ENCODE peak calls at places on chromosomes 4 and X, in eight cellular contexts. K is upper lobe of left lung, W is suprapubic skin, D is H1, C is stomach, J is GM12878, X is tibial nerve, T is K562. U is an unnamed sample.

GRCh38 chr4:126915999-126916625 is 716.6 kb upstream of the INTU start:
- DNase-seq in K (no peak), W (no peak), D (no peak), C (no peak), J (no peak), X (no peak), T (no peak), U (no peak)

GRCh38 chrX:133495464-133496391 is 80.4 kb upstream of the GPC4 start:
- DNase-seq in K (no peak), W (peak; percentile 68), D (no peak), C (peak; percentile 29), J (no peak), X (peak; percentile 40), T (no peak), U (peak; percentile 58)

GRCh38 chr4:106494066-106494465 is 125.5 kb upstream of the GIMD1 start:
- DNase-seq in K (no peak), W (no peak), D (no peak), C (no peak), J (no peak), X (no peak), T (no peak), U (no peak)

GRCh38 chr4:155703486-155704227 is 37.0 kb downstream of the GUCY1A1 start:
- DNase-seq in K (no peak), W (no peak), D (no peak), C (no peak), J (peak; percentile 21), X (no peak), T (no peak), U (no peak)

GRCh38 chr4:105306158-105306781 is 159.6 kb downstream of the TET2 start:
- DNase-seq in K (peak; percentile 73), W (no peak), D (no peak), C (no peak), J (peak; percentile 91), X (no peak), T (no peak), U (no peak)

GRCh38 chr4:115334736-115335411 is 221.5 kb upstream of the NDST4 start:
- DNase-seq in K (no peak), W (no peak), D (no peak), C (no peak), J (peak; percentile 34), X (no peak), T (no peak), U (no peak)

GRCh38 chrX:133183806-133184205 is 34.3 kb downstream of the TFDP3 start:
- DNase-seq in K (no peak), W (no peak), D (no peak), C (no peak), J (no peak), X (no peak), T (no peak), U (no peak)

GRCh38 chrX:153608821-153609220 is 9.9 kb upstream of the CCNQ start:
- DNase-seq in K (no peak), W (no peak), D (no peak), C (no peak), J (no peak), X (no peak), T (no peak), U (no peak)

GRCh38 chr4:183255487-183255886 is 64.6 kb downstream of the CLDN22 start:
- DNase-seq in K (no peak), W (no peak), D (no peak), C (no peak), J (no peak), X (no peak), T (no peak), U (no peak)

GRCh38 chr4:150078041-150078995 is at the start of gene DCLK2:
- DNase-seq in K (peak; percentile 35), W (peak; percentile 78), D (peak; percentile 65), C (peak; percentile 55), J (no peak), X (peak; percentile 17), T (peak; percentile 22), U (peak; percentile 93)

GRCh38 chr4:183807420-183808101 is 97.5 kb upstream of the STOX2 start:
- DNase-seq in K (no peak), W (no peak), D (peak; percentile 49), C (no peak), J (no peak), X (no peak), T (no peak), U (no peak)

GRCh38 chr4:100635899-100636298 is 118.1 kb upstream of the EMCN start:
- DNase-seq in K (no peak), W (no peak), D (no peak), C (peak; percentile 41), J (no peak), X (no peak), T (no peak), U (no peak)

DNA sequence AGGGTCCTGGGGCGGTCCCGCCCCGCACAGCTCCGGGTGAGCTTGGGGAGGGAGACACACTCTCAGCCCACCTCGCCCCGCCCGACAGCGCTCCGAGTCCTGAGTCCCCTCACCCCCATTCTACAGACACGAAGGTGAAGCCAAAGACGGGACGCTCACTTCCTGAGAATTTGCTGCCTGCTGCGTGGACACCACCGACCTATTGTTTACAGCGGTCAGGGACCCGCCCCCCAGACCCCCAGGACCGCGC is 796 bp upstream of the ZNF141 start:
- DNase-seq in K (no peak), W (no peak), D (no peak), C (no peak), J (no peak), X (peak; percentile 14), T (no peak), U (no peak)
- TF ChIP-seq POLR2A in K (no peak), W (no peak), D (no peak), C (no peak), J (no peak), X (no peak), T (no peak), U (no peak)

DNA sequence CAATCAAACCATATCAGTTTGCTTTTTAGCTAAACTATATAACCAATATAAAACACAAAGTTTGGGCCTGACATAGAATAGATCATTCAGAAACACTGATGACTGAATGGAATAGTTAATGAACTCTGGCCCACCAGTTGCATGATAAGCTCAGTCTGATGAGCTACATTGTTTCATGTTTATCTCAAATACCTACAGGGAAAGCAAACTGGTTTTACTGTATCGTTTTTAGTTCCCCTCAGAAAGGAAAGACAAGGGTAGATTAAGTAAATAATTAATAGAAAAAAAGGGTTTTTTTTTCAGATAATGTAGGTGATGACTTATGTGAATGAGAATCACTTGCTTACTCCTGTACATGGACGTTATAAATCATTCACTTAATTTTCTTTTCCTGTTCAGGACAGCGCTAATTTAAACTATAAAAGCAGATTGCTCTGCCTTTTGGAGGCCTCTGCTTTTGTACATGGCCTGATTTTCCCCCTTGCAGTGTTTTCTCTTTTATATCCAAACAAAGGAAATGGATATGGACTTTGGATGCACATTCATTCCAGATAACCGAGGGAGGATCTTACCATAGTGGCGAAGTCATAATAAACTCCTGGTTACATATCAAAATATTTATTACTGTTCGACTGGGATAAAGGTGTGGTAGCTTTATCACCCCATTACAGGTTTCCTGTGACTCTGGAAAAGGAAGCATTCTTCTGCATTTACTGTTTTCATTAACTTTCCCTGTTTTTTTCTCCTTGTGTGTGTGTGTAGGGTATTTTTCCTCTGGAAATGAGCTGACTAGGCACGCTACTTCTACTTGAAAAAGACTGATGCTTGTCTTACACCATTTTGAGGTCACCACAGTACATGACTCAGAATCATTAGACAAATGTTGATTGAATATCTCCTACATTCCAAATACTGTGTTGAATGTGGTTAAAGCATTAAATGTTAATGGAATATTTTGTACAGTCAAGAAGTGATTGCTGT is 373.1 kb upstream of the HS3ST1 start:
- DNase-seq in K (no peak), W (no peak), D (no peak), C (no peak), J (no peak), X (no peak), T (no peak), U (no peak)
- TF ChIP-seq EP300 in K (peak; percentile 77), W (no peak), D (no peak), C (no peak), J (no peak), X (no peak), T (no peak), U (no peak)

GRCh38 chrX:37844622-37845021 is 2.7 kb downstream of the DYNLT3 start:
- DNase-seq in K (no peak), W (no peak), D (no peak), C (no peak), J (no peak), X (no peak), T (no peak), U (no peak)

GRCh38 chrX:37846141-37846540 is 1.2 kb downstream of the DYNLT3 start:
- DNase-seq in K (no peak), W (no peak), D (no peak), C (no peak), J (no peak), X (no peak), T (no peak), U (no peak)

GRCh38 chrX:37846558-37846933 is 825 bp downstream of the DYNLT3 start:
- DNase-seq in K (no peak), W (no peak), D (no peak), C (no peak), J (no peak), X (no peak), T (no peak), U (no peak)

GRCh38 chrX:37847733-37848197 is 394 bp upstream of the DYNLT3 start:
- DNase-seq in K (no peak), W (no peak), D (no peak), C (no peak), J (no peak), X (no peak), T (no peak), U (no peak)

DNA sequence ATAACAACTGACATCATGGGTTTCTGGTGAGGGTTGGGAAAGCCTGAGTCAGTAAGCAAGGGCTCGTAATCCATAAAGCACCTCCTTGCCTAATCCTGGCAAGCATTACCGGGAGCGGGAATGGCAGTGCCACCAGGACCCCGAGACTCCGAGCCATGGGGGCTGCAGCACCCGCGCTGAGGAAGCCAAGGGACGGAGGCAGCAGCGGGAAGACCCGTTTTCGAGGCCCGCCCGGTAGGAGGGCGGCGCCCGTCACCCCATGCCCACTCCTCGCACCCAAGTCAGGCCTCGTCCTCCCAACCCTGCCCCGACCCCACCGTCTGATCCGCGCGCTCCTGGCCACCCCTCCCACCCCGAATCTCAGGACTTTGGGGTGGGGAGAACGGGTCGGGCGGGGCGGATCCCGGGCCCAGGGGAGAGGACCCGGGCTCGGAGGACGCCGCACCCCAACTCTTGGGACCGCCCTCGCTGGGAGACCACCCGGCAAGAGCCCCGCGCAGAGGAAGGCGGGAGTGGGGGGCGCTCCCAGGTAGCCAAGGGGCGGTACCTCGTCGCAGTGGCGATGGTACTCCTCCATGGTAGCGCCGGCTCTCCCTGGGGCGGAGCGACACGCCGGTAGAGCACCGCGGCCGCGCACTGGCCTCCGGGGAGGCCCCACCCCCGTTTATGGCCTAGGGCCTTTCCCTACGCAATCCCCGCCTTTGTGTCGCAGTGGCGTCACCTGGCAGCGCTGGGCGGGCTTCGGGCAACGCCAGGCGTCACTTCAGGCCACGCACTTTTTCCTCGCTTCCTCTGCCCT is at the start of gene DYNLT3:
- DNase-seq in K (peak; percentile 89), W (peak; percentile 84), D (peak; percentile 75), C (peak; percentile 86), J (peak; percentile 39), X (peak; percentile 49), T (peak; percentile 66), U (peak; percentile 74)
- TF ChIP-seq POLR2A in K (no peak), W (peak; percentile 78), D (no peak), C (peak; percentile 43), J (peak; percentile 66), X (peak; percentile 58), T (peak; percentile 42), U (peak; percentile 66)

DNA sequence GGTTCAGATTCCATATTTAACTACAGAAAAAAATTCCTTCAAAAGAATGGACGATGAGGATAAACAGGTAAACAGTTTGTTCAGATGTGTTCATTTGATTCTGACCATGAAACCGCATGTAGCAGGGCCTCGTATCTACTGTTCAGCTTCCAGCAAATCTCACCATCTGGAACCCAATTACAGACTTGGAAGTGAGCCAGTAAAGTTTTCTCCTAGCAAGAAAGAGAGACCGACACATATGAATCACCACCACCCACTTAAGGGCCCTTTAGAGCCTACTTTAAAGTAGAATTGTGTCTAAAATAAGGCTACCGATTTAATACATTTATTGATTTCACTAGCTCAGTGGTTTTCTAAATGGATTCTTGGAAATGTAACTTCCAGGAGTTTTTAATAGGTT is 75.7 kb downstream of the REPS2 start:
- DNase-seq in K (no peak), W (no peak), D (no peak), C (no peak), J (no peak), X (no peak), T (no peak), U (no peak)
- TF ChIP-seq EP300 in K (no peak), W (no peak), D (no peak), C (no peak), J (no peak), X (no peak), T (no peak), U (no peak)